ENCODE peak calls at places on chromosomes 12 and 14, in nine cellular contexts. C is neuronal stem cell; P is IMR-90; B is aorta; N is heart left ventricle; Y is CD8-positive, alpha-beta T cell; Q is adipocyte; G is BE2C; I is uterus. Z is an unnamed sample.
A peak's percentile ranks its signal among the peaks of the same experiment; 100 is the strongest.

GRCh38 chr14:52954346-52955214 is 3.7 kb upstream of the FERMT2 start:
- DNase-seq in C (no peak), P (peak; percentile 91), B (no peak), N (no peak), Y (no peak), Q (peak; percentile 23), G (no peak), I (peak; percentile 53), Z (no peak)

GRCh38 chr14:100291305-100292075 is 14.8 kb downstream of the SLC25A29 start:
- DNase-seq in C (no peak), P (no peak), B (peak; percentile 35), N (no peak), Y (no peak), Q (no peak), G (no peak), I (peak; percentile 14), Z (no peak)

GRCh38 chr12:6277982-6278438 is 32.5 kb upstream of the PLEKHG6 start:
- DNase-seq in C (no peak), P (no peak), B (no peak), N (no peak), Y (no peak), Q (no peak), G (no peak), I (peak; percentile 54), Z (no peak)

GRCh38 chr14:103626150-103626850 is 2.7 kb upstream of the KLC1 start:
- DNase-seq in C (no peak), P (no peak), B (no peak), N (no peak), Y (no peak), Q (no peak), G (no peak), I (no peak), Z (no peak)

GRCh38 chr12:110314308-110314707 is 33.3 kb downstream of the ATP2A2 start:
- DNase-seq in C (no peak), P (peak; percentile 92), B (no peak), N (no peak), Y (no peak), Q (peak; percentile 67), G (no peak), I (no peak), Z (no peak)

GRCh38 chr12:54370218-54370730 is 6.0 kb upstream of the GPR84 start:
- DNase-seq in C (no peak), P (peak; percentile 77), B (peak; percentile 91), N (peak; percentile 80), Y (no peak), Q (peak; percentile 94), G (peak; percentile 87), I (peak; percentile 80), Z (no peak)

GRCh38 chr12:38921025-38921677 is 15.8 kb upstream of the CPNE8 start:
- DNase-seq in C (peak; percentile 29), P (no peak), B (no peak), N (peak; percentile 49), Y (no peak), Q (no peak), G (peak; percentile 80), I (no peak), Z (no peak)

GRCh38 chr12:79360936-79361335 is 329.8 kb downstream of the PAWR start:
- DNase-seq in C (no peak), P (no peak), B (no peak), N (no peak), Y (no peak), Q (peak; percentile 12), G (no peak), I (no peak), Z (no peak)

GRCh38 chr14:45212231-45212630 is 40.8 kb downstream of the MIS18BP1 start:
- DNase-seq in C (no peak), P (no peak), B (no peak), N (no peak), Y (no peak), Q (no peak), G (no peak), I (no peak), Z (no peak)

GRCh38 chr14:34355584-34356266 is 106.3 kb downstream of the SPTSSA start:
- DNase-seq in C (no peak), P (peak; percentile 75), B (no peak), N (peak; percentile 39), Y (no peak), Q (peak; percentile 78), G (peak; percentile 62), I (peak; percentile 20), Z (no peak)

GRCh38 chr12:15268927-15269552 is 47.8 kb upstream of the RERG start:
- DNase-seq in C (peak; percentile 43), P (peak; percentile 58), B (no peak), N (peak; percentile 28), Y (peak; percentile 27), Q (peak; percentile 79), G (peak; percentile 65), I (peak; percentile 65), Z (peak; percentile 3)

GRCh38 chr12:65740873-65741600 is 83.2 kb upstream of the HMGA2 start:
- DNase-seq in C (peak; percentile 87), P (peak; percentile 74), B (peak; percentile 68), N (peak; percentile 82), Y (peak; percentile 41), Q (peak; percentile 95), G (peak; percentile 22), I (peak; percentile 70), Z (peak; percentile 39)

GRCh38 chr14:95228240-95228639 is 70.9 kb upstream of the DICER1 start:
- DNase-seq in C (no peak), P (no peak), B (no peak), N (no peak), Y (no peak), Q (no peak), G (no peak), I (no peak), Z (no peak)

GRCh38 chr12:67854351-67854750 is 134.9 kb upstream of the IFNG-AS1 start:
- DNase-seq in C (no peak), P (no peak), B (no peak), N (no peak), Y (no peak), Q (no peak), G (no peak), I (no peak), Z (no peak)

GRCh38 chr14:91300283-91300841 is 55.9 kb upstream of the GPR68 start:
- DNase-seq in C (no peak), P (peak; percentile 1), B (peak; percentile 27), N (no peak), Y (no peak), Q (no peak), G (no peak), I (no peak), Z (no peak)

GRCh38 chr14:73784988-73785313 is 66.7 kb upstream of the PTGR2 start:
- DNase-seq in C (no peak), P (no peak), B (peak; percentile 43), N (no peak), Y (no peak), Q (no peak), G (no peak), I (no peak), Z (no peak)

GRCh38 chr14:73782623-73783022 is 68.4 kb upstream of the PNMA1 start:
- DNase-seq in C (no peak), P (no peak), B (no peak), N (no peak), Y (no peak), Q (no peak), G (no peak), I (no peak), Z (no peak)

GRCh38 chr14:73784065-73784987 is 67.3 kb upstream of the PTGR2 start:
- DNase-seq in C (no peak), P (peak; percentile 70), B (peak; percentile 42), N (no peak), Y (no peak), Q (peak; percentile 84), G (no peak), I (peak; percentile 66), Z (no peak)

GRCh38 chr14:73785336-73785833 is 66.2 kb upstream of the PTGR2 start:
- DNase-seq in C (peak; percentile 70), P (peak; percentile 93), B (peak; percentile 58), N (no peak), Y (no peak), Q (peak; percentile 87), G (peak; percentile 45), I (peak; percentile 66), Z (no peak)

DNA sequence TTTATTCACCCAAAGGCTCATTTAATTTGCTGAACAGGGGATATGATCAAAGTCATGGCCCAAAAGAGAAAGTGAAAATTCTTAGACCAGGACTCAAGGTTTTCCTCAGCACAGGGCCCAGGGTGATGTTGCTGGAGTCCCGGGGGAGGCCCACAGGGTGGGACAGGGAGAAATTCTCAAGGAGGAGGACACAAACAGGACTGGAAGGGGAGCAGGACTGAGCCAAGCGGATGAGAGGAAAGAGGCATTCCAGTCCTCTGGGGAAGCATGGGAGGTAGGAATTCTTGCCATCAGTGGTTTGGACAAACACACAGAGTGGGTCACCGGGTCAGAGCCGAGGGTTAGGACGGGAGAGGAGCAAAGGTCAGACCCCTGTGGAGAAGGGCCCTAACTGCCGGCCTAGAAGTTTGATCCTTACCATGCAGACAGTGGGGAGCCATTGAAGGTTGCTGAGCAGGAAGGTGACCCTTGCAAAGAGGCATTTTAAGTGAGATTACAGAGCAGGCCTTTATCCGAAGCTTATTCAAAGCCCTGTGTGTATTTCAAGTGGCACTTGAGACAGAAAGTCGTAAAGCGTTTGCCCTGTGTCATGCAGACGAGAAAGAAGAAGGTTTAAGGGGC is 68.4 kb upstream of the PTGR2 start:
- DNase-seq in C (peak; percentile 89), P (no peak), B (peak; percentile 30), N (peak; percentile 52), Y (no peak), Q (peak; percentile 46), G (no peak), I (no peak), Z (no peak)
- H3K27me3 ChIP-seq in C (peaks cover 20% of the 10 kb centered on the region), P (no peaks in the 10 kb centered on the region), B (no peaks in the 10 kb centered on the region), N (no peaks in the 10 kb centered on the region), Y (no peaks in the 10 kb centered on the region), Q (no peaks in the 10 kb centered on the region), G (no peaks in the 10 kb centered on the region), I (no peaks in the 10 kb centered on the region), Z (no peaks in the 10 kb centered on the region)

DNA sequence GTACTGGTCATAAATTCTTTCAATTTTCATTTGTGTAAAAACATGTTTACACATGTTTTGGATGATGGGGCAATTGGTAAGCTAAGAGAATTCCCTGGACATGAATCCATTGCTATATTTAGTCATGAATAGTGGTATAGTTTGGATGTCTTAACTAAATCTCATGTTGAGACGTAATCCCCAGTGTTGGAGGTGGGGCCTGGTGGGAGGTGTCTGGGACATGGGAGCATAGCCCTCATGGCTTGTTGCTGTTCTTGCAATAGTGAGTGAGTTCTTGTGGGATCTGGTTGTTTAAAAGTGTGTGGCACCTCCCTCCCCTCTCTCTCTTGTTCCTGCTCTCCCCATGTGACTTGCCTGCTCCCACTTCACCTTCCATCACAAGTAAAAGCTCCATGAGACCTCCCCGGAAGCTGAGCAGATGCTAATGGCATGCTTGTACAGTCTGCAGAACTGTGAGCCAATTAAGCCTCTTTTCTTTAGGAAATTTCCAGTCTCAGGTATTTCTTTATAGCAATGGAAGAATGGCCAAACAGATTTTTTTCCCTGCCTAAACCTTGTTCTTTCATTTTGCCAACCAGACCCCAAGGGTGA is 33.6 kb downstream of the CTSG start:
- DNase-seq in C (no peak), P (peak; percentile 12), B (no peak), N (no peak), Y (no peak), Q (no peak), G (no peak), I (no peak), Z (no peak)
- H3K27me3 ChIP-seq in C (no peaks in the 10 kb centered on the region), P (no peaks in the 10 kb centered on the region), B (no peaks in the 10 kb centered on the region), N (no peaks in the 10 kb centered on the region), Y (no peaks in the 10 kb centered on the region), Q (no peaks in the 10 kb centered on the region), G (no peaks in the 10 kb centered on the region), I (no peaks in the 10 kb centered on the region), Z (peaks cover 7% of the 10 kb centered on the region)

GRCh38 chr12:106101798-106102197 is 37.0 kb downstream of the NUAK1 start:
- DNase-seq in C (no peak), P (no peak), B (no peak), N (no peak), Y (no peak), Q (no peak), G (no peak), I (peak; percentile 76), Z (no peak)
- H3K27me3 ChIP-seq in C (no peaks in the 10 kb centered on the region), P (no peaks in the 10 kb centered on the region), B (no peaks in the 10 kb centered on the region), N (no peaks in the 10 kb centered on the region), Y (no peaks in the 10 kb centered on the region), Q (no peaks in the 10 kb centered on the region), G (peaks cover 5% of the 10 kb centered on the region), I (no peaks in the 10 kb centered on the region), Z (peaks cover 8% of the 10 kb centered on the region)

GRCh38 chr12:114668151-114668891 is 15.7 kb downstream of the TBX3 start:
- DNase-seq in C (no peak), P (peak; percentile 84), B (peak; percentile 75), N (peak; percentile 82), Y (no peak), Q (peak; percentile 91), G (peak; percentile 91), I (peak; percentile 85), Z (no peak)
- H3K27me3 ChIP-seq in C (peaks cover 96% of the 10 kb centered on the region), P (no peaks in the 10 kb centered on the region), B (no peaks in the 10 kb centered on the region), N (peaks cover 44% of the 10 kb centered on the region), Y (peaks cover 20% of the 10 kb centered on the region), Q (no peaks in the 10 kb centered on the region), G (no peaks in the 10 kb centered on the region), I (peaks cover 5% of the 10 kb centered on the region), Z (peaks cover 90% of the 10 kb centered on the region)